ENCODE peak calls at places on chromosomes 6 and 20, in four cellular contexts. S, W, M and I are unnamed samples.

GRCh38 chr20:14264869-14265268 is 72.5 kb downstream of the FLRT3 start:
- ATAC-seq in S (no peak), W (peak; percentile 82), M (no peak), I (no peak)

GRCh38 chr20:51484141-51484815 is 58.2 kb downstream of the NFATC2 start:
- ATAC-seq in S (no peak), W (no peak), M (peak; percentile 25), I (no peak)

GRCh38 chr6:43147691-43148477 is 23.2 kb upstream of the SRF start:
- ATAC-seq in S (no peak), W (no peak), M (no peak), I (no peak)

GRCh38 chr6:133171989-133172604 is 69.1 kb upstream of the EYA4 start:
- ATAC-seq in S (no peak), W (no peak), M (peak; percentile 32), I (peak; percentile 13)

GRCh38 chr6:55528624-55529023 is 50.4 kb downstream of the HMGCLL1 start:
- ATAC-seq in S (no peak), W (peak; percentile 90), M (no peak), I (no peak)

GRCh38 chr6:55388161-55388560 is 60.9 kb downstream of the GFRAL start:
- ATAC-seq in S (no peak), W (no peak), M (no peak), I (no peak)

GRCh38 chr6:90816764-90817163 is 229.9 kb upstream of the MAP3K7 start:
- ATAC-seq in S (no peak), W (no peak), M (no peak), I (no peak)

GRCh38 chr6:125269328-125269985 is 32.3 kb downstream of the HDDC2 start:
- ATAC-seq in S (no peak), W (no peak), M (no peak), I (no peak)

GRCh38 chr6:7921582-7922199 is 11.1 kb upstream of the TXNDC5 start:
- ATAC-seq in S (peak; percentile 35), W (no peak), M (no peak), I (peak; percentile 65)

DNA sequence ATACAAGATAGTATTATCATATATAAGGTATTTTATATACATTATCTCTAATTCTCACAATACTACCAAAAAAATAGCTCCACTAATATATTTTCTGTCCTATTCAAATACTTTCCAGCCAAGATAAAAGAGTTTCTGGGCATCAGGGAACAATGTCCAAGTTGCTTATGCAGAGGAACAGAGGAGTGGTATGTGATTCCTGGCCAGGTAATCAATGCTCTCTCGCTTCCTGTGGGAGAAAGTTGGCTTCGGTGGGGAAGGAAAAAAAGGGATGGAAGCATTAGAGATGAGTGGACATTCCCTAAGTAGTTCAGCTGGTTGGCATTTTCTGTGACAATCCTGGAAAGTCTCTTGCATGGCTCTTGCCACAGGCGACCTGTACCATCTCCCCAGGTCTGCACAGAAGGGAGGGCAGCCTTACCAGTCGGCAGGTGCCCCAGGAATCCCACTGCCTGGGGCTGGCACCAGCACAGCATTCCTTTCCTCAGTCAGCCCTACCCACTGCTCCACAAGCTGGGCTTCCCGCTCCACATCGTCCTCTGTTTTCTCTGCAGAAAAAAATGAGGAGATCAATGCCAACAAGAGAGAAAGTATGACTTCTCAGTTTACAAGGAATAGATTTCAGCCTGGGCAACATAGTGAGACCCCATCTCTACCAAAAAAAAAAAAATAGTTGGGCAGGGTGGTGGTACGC is 78.5 kb upstream of the NUP153 start:
- ATAC-seq in S (no peak), W (peak; percentile 64), M (no peak), I (no peak)
- H3K36me3 ChIP-seq in S (peaks cover 68% of the 10 kb centered on the region), W (peaks cover 52% of the 10 kb centered on the region), M (peaks cover 61% of the 10 kb centered on the region), I (peaks cover 97% of the 10 kb centered on the region)

GRCh38 chr6:53327017-53327395 is 21.7 kb downstream of the ELOVL5 start:
- ATAC-seq in S (peak; percentile 38), W (peak; percentile 24), M (peak; percentile 26), I (no peak)

GRCh38 chr6:53325785-53326184 is 23.0 kb downstream of the ELOVL5 start:
- ATAC-seq in S (peak; percentile 73), W (no peak), M (peak; percentile 34), I (no peak)

GRCh38 chr6:53328375-53328774 is 20.4 kb downstream of the ELOVL5 start:
- ATAC-seq in S (no peak), W (no peak), M (no peak), I (no peak)

GRCh38 chr6:53330137-53330536 is 18.6 kb downstream of the ELOVL5 start:
- ATAC-seq in S (no peak), W (no peak), M (no peak), I (no peak)

DNA sequence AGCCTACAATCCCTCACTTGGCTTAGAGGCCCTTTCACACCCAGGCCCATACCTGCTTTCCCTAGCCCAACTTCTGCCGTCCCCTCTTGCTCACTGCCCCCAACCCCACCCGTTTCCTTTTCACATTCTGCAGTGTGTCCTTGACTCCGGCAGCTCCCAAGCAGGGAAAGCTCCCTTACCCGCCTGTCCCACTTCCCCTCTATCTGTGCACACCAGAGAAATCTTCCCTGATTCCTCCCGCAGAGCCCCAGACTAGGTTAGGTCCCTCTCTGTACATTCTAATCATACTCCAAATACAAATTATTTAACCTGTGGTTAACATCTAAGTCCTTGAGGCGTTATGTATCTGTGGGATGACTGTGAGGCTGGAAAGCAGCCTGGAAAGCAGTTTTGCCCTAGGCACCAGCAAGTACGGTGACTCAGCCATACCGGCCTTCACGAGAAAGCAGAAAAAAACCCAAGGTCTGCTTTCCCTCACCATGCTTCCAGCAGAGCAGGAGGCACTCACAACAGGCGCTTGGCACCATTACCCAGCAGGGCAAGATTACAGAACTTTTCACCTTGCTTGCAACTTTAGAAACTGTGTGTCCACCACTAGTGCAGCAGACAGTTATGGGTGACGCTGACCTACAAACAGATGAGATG is 22.3 kb downstream of the ELOVL5 start:
- ATAC-seq in S (peak; percentile 77), W (peak; percentile 27), M (peak; percentile 75), I (peak; percentile 83)
- H3K4me3 ChIP-seq in S (no peak overlapping the region), W (no peak overlapping the region), M (no peak overlapping the region), I (no peak overlapping the region)

GRCh38 chr6:148530394-148530923 is 187.8 kb downstream of the SASH1 start:
- ATAC-seq in S (peak; percentile 44), W (no peak), M (peak; percentile 53), I (peak; percentile 69)
- H3K36me3 ChIP-seq in S (peaks cover 38% of the 10 kb centered on the region), W (peaks cover 54% of the 10 kb centered on the region), M (peaks cover 75% of the 10 kb centered on the region), I (no peaks in the 10 kb centered on the region)

DNA sequence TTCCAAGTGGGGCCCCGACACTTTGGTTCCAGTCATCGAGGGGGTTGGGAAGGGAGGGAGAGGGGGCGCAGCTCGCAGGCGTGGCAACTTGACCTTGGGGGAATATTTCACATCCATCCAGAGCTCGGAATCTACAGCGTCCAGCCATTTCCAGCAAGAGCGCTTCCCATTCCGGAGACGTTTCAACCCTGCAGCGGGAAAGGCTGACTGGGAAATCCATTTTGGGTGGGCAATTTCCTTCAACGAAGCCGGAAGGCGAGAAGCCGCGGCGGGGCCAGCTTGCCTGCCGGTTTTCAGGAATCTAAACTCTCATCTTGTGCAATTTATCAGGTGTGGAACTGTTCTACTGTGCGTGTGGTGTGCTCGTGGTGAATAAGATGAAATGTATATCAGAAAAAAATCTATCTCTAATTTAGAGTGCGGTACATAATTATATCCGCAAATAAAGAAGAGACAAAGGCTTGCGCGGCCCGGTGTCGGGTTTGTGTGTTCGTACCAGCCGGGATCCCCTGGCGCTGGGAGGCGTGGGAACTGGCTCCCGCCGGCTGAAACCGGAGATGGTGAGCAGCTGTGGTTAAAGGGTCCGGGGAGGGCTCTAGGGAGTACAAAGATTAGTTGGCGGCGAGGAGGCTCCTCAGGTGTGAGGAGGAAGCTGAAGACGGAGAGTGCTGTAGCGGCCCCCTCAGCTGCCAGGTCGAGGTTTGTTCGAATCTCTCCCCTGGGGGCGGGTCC is 4.8 kb downstream of the SLC32A1 start:
- ATAC-seq in S (no peak), W (no peak), M (no peak), I (no peak)
- H3K4me3 ChIP-seq in S (no peak overlapping the region), W (no peak overlapping the region), M (no peak overlapping the region), I (no peak overlapping the region)

GRCh38 chr6:30409184-30409583 is 64.2 kb downstream of the RPP21 start:
- ATAC-seq in S (no peak), W (no peak), M (no peak), I (no peak)

DNA sequence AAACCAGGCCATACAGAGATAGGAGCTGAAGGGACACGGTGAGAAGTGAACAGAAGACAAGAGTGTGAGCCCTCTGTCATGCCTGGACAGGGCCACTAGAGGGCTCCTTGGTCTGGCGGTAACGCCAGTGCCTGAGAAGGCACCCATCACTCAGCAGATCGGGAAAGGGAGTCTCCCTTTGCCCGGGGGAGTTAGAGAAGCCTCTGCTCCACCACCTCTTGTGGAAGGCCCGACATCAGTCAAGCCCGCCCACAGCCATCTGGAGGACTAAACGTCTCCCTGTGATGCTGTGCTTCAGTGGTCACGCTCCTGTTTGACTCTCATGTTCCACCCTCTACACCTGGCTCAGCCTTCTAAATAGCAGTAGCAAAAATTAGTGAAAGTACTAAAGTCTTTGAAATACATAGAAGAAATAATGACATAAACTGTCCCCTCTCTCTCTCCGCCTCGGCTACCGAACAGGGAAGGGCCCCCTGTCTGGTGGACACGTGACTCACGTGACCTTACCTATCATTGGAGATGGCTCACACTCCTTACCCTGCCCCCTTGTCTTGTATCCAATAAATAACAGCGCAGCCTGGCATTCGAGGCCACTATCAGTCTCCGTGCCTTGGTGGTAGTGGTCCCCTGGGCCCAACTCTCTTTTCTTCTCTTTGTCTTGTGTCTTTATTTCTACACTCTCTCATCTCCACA is 66.7 kb downstream of the RPP21 start:
- ATAC-seq in S (no peak), W (peak; percentile 86), M (peak; percentile 55), I (no peak)
- H3K36me3 ChIP-seq in S (no peaks in the 10 kb centered on the region), W (no peaks in the 10 kb centered on the region), M (no peaks in the 10 kb centered on the region), I (no peaks in the 10 kb centered on the region)

DNA sequence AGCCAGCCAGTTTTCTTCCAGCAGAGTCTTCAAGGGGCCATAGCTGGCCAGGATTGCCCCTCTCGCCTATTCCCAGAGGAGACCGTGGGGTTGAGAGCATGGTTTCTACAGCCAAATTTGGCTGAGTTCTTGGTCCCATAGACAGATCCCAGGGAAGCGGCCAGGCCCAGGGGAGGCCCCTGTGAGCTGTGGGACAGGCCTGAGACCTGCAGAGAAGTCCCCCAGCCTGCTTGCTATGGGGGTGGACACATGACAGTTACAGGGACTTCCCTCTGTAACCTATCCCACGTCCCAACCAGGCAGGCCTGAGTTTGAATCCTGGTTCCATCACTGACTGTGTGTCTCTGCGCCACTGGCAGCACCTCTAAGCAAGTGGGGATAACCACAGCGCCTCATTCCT is 2.6 kb downstream of the TCF15 start:
- ATAC-seq in S (peak; percentile 5), W (no peak), M (no peak), I (no peak)
- H3K4me3 ChIP-seq in S (peak overlapping the region; percentile 62), W (no peak overlapping the region), M (no peak overlapping the region), I (peak overlapping the region; percentile 47)

GRCh38 chr6:3646616-3647362 is 104.7 kb downstream of the PXDC1 start:
- ATAC-seq in S (no peak), W (no peak), M (no peak), I (no peak)
- H3K36me3 ChIP-seq in S (no peaks in the 10 kb centered on the region), W (no peaks in the 10 kb centered on the region), M (no peaks in the 10 kb centered on the region), I (no peaks in the 10 kb centered on the region)

GRCh38 chr6:30781362-30781696 is 37.0 kb upstream of the IER3 start:
- ATAC-seq in S (peak; percentile 41), W (peak; percentile 34), M (no peak), I (peak; percentile 74)
- H3K4me3 ChIP-seq in S (peak overlapping the region; percentile 22), W (peak overlapping the region; percentile 4), M (no peak overlapping the region), I (no peak overlapping the region)

GRCh38 chr6:37449984-37450383 is 17.0 kb downstream of the CMTR1 start:
- ATAC-seq in S (no peak), W (no peak), M (no peak), I (no peak)
- H3K36me3 ChIP-seq in S (peaks cover 40% of the 10 kb centered on the region), W (peaks cover 89% of the 10 kb centered on the region), M (peaks cover 88% of the 10 kb centered on the region), I (peaks cover 100% of the 10 kb centered on the region)

DNA sequence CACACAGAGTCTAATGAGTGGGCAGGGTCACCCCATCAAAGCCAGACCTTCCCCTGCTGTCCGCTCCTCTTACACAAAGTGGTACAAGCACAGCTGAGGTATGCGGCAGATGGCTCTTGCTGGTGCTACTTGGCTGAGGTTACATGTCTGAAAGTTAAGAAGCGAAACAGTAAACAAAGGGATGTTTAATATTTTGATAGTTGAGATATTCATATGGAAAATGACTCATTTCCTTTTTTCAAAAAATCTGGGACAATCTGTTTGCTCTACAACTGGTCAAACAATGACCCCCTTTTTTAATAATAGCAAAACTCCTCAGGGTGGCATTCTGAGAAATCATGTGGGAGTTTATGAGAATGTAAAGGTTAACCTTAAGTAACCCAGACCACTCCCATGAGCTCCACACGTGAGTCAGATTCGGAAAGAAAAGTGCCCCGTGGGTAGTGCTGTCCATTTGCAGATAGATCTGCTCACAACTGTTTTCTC is 245.3 kb downstream of the TBXT start:
- ATAC-seq in S (no peak), W (no peak), M (no peak), I (no peak)
- H3K4me3 ChIP-seq in S (no peak overlapping the region), W (no peak overlapping the region), M (no peak overlapping the region), I (no peak overlapping the region)